ENCODE peak calls at places on chromosomes 6 and 20, in four cellular contexts. S is PC-3, W is OCI-LY7, P is neural progenitor cell. U is an unnamed sample.

GRCh38 chr6:5671162-5671561 is 335.6 kb downstream of the NRN1 start:
- DNase-seq in S (no peak), W (no peak), P (no peak), U (no peak)

GRCh38 chr6:12903246-12903645 is 186.7 kb downstream of the PHACTR1 start:
- DNase-seq in S (no peak), W (no peak), P (no peak), U (no peak)

GRCh38 chr6:170369439-170369838 is 62.9 kb downstream of the FAM120B start:
- DNase-seq in S (no peak), W (no peak), P (no peak), U (no peak)

GRCh38 chr20:43910564-43910963 is 4.1 kb upstream of the TOX2 start:
- DNase-seq in S (no peak), W (no peak), P (no peak), U (no peak)

GRCh38 chr20:59670786-59671492 is 66.6 kb downstream of the PHACTR3 start:
- DNase-seq in S (no peak), W (no peak), P (no peak), U (no peak)

GRCh38 chr6:109282732-109283131 is 99.5 kb downstream of the CD164 start:
- DNase-seq in S (no peak), W (no peak), P (no peak), U (no peak)

GRCh38 chr20:33130553-33130952 is 37.4 kb upstream of the BPIFA2 start:
- DNase-seq in S (peak), W (no peak), P (no peak), U (no peak)

GRCh38 chr6:104580452-104580851 is 279.3 kb downstream of the HACE1 start:
- DNase-seq in S (no peak), W (no peak), P (no peak), U (no peak)

GRCh38 chr6:25959890-25960531 is 2.6 kb upstream of the TRIM38 start:
- DNase-seq in S (no peak), W (peak), P (no peak), U (no peak)

GRCh38 chr6:117169781-117170281 is 95.5 kb upstream of the VGLL2 start:
- DNase-seq in S (peak), W (no peak), P (no peak), U (no peak)

GRCh38 chr6:52152692-52153091 is 33.5 kb upstream of the IL17A start:
- DNase-seq in S (no peak), W (no peak), P (peak), U (peak)

GRCh38 chr6:14919038-14919437 is 326.8 kb upstream of the JARID2 start:
- DNase-seq in S (no peak), W (no peak), P (no peak), U (no peak)

GRCh38 chr20:36975085-36975829 is 23.7 kb upstream of the SAMHD1 start:
- DNase-seq in S (no peak), W (peak), P (no peak), U (no peak)

GRCh38 chr6:20291764-20292227 is 79.5 kb upstream of the MBOAT1 start:
- DNase-seq in S (peak), W (peak), P (peak), U (peak)

GRCh38 chr6:28758818-28759235 is 165.0 kb downstream of the TRIM27 start:
- DNase-seq in S (no peak), W (no peak), P (no peak), U (no peak)

GRCh38 chr6:98574991-98575390 is 259.4 kb upstream of the POU3F2 start:
- DNase-seq in S (no peak), W (no peak), P (no peak), U (peak)

GRCh38 chr6:154751020-154751800 is 18.0 kb downstream of the SCAF8 start:
- DNase-seq in S (no peak), W (no peak), P (no peak), U (no peak)

GRCh38 chr6:80174931-80175572 is 68.6 kb downstream of the BCKDHB start:
- DNase-seq in S (peak), W (no peak), P (no peak), U (no peak)

GRCh38 chr20:10639762-10640556 is 33.8 kb downstream of the JAG1 start:
- DNase-seq in S (no peak), W (no peak), P (peak), U (no peak)

GRCh38 chr20:4038676-4039075 is 23.3 kb upstream of the RNF24 start:
- DNase-seq in S (no peak), W (no peak), P (no peak), U (no peak)

GRCh38 chr6:135310291-135310690 is 129.2 kb downstream of the MYB start:
- DNase-seq in S (no peak), W (peak), P (no peak), U (no peak)

GRCh38 chr6:45109551-45109950 is 218.6 kb upstream of the RUNX2 start:
- DNase-seq in S (no peak), W (no peak), P (no peak), U (no peak)

GRCh38 chr6:56570434-56571359 is 72.0 kb downstream of the DST start:
- DNase-seq in S (peak), W (peak), P (no peak), U (peak)

GRCh38 chr6:56571605-56572004 is 71.1 kb downstream of the DST start:
- DNase-seq in S (no peak), W (no peak), P (no peak), U (no peak)

GRCh38 chr6:56573624-56574023 is 69.1 kb downstream of the DST start:
- DNase-seq in S (no peak), W (no peak), P (no peak), U (no peak)

GRCh38 chr6:56574292-56574691 is 68.4 kb downstream of the DST start:
- DNase-seq in S (no peak), W (no peak), P (no peak), U (no peak)

DNA sequence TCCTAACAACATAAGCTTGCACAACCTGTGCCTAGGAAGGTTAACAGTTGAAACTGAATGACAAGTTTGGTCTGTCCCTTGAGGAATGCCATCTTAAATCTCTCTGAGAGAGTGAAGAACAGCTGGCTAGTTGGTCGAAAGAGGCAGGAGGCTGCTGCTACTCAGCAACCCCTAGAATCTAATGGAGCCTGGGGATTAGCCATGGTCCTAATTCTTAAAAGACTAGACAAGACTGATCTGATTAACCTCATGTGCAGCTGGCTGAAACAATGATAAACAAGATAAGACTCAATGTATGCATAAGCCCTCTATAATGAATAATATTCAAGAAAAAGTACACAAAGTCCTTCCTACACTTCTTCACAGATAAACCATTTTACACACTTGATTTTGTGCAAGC is 69.5 kb downstream of the DST start:
- DNase-seq in S (no peak), W (no peak), P (peak), U (no peak)
- TF ChIP-seq EZH2phosphoT487 in S (no peak), W (no peak), P (no peak), U (no peak)

DNA sequence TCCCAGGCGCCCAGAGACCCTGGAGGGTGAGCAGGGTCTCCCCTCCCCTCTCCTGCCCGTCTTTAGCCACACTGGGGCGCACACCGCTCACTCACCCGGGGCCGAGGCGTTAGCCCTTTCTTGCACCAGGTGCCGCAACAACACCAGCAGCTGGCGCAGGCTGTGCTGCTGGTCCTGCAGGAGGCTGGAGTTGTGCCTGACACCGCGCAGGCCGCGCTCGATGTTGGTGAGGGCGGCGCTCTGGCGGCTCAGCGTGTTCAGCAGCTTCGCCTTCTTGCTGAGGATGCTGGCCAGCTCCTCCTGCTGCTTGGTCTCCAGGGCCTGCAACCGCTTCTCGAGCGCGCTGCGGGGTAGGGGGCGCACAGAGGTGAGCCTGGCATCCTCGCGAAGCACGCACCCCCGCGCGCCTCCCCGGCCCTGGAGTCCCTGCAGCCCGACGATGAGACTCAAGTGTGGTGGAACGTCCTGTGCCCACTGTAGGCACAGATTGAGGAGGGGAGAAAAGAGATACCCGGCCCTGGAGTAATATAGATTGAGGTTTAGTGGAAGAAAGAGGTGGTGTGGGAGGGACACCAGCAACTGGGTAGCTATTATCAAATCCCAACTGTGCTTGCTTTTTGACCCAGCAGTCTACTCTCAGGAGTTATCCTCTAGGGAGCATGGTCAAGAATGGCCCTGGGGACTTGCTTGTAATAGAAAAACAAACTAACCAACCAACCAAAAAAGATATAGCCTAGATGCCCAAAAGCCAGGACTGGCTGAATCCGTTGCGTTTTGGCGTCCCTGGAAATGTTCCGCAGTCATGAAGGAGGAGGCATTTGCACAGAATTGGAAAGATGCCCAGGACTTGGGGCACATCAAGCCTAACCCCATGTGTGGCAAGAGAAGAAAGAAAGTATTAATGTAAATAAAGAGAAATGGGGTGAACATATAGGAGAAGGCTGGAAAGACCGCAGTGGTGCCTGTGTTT is 30.9 kb downstream of the ANGPT4 start:
- DNase-seq in S (peak), W (no peak), P (peak), U (peak)
- TF ChIP-seq CTCF in S (peak), W (no peak), P (peak), U (peak)

DNA sequence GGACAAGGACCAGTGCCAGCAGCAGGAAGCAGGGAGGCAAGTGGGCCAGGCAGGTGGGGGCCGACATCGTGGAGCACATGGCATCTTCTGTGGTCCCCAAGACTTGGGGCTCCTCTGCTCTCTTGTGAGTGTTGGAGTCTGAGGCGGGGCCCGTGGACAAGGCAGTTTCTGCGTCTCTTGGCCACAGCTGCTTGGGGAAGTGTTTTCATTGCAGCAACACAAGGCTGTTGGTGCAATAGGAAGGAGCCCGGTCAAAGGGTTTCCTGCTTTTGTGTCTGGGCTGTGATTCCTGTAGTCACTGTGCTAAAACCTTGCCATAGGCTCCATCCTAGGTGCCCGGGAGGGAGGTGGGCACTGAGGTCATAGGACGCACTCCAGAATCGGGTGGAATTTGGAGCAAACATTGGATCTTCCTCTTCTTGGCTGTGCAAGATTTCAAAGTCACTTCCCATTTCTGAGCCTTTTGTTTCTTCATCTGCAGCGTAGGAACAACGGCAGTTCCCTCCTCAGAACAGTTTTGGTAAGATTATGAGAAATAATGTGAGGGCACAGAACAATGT is at the start of gene SIRPB2:
- DNase-seq in S (no peak), W (no peak), P (no peak), U (no peak)
- TF ChIP-seq EZH2phosphoT487 in S (no peak), W (no peak), P (no peak), U (no peak)

DNA sequence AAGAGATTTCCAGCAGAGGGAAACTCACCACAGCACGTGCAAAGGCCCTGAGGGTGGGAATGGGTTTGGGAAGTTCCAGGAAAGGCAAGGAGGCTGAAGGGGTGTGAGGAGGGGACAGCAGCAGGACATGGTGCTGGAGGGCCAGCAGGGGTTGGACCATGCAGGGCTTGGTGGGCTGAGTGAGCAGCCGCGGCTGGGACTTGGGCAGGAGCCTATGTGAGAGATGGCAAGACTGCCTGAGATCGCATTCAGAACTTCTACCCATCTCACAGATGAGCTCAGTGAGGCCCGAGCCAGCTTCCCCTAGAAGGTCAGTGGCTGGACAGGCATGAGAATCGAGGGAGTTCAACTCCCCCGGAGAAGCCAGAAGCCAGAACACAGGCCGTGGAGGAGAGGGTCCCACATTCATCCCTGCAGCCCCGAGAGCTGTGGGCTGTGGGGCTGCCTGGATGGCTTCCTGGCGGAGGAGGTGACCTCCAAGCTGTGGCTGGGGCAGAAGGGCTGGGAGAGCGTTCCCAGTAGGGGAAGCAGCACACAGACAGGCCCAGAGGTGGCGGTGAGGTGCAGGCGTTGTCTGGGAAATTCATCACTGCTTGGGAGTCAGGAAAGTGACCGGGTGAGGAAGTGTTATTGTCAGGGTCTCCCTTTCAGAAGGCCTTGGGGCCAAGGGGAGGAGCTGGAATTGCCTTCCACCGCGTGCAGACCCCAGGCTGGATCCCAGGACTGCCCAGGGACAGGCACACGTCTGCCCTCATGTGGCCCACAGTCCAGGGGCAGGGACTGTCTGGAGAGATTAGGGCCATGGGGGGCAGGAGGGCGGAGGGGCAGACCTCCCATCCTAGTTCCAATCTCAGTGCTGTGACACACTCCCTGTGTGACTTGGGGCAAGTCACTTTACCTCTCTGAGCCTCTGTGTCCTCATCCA is 103.8 kb downstream of the CEBPB start:
- DNase-seq in S (no peak), W (no peak), P (no peak), U (no peak)
- TF ChIP-seq CTCF in S (peak), W (no peak), P (no peak), U (no peak)

GRCh38 chr6:158660331-158660730 is 10.5 kb downstream of the SYTL3 start:
- DNase-seq in S (peak), W (peak), P (peak), U (peak)
- TF ChIP-seq EZH2phosphoT487 in S (no peak), W (no peak), P (no peak), U (no peak)

DNA sequence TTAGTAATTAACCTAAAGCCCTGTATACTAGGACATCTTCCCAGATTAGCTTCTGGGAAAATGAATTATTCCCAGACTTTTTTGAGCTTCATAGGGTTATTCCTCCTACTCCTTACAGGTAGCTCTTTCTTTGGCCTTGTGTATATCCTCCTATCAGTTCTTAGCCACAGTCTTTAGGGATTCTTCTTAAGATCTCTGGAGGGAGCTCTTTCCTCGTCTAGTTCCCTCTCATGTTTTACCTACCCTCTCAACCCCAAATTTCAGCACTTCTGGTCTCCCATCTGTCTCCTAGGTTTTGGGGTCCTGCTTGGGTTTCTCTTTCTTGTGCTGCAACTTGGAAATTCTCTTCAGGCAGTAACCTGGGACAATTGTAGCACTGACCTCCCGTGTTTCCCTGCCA is 46.4 kb upstream of the SLC35B3 start:
- DNase-seq in S (peak), W (no peak), P (peak), U (no peak)
- TF ChIP-seq CTCF in S (peak), W (no peak), P (peak), U (no peak)

GRCh38 chr20:29497261-29497671 is 1760.2 kb upstream of the DEFB115 start:
- DNase-seq in S (peak), W (no peak), P (no peak), U (no peak)
- TF ChIP-seq EZH2phosphoT487 in S (no peak), W (no peak), P (no peak), U (no peak)

GRCh38 chr6:90385914-90386313 is 89.3 kb upstream of the BACH2 start:
- DNase-seq in S (no peak), W (peak), P (no peak), U (no peak)
- TF ChIP-seq CTCF in S (no peak), W (peak), P (no peak), U (no peak)

GRCh38 chr20:49913399-49914047 is 1.8 kb downstream of the SPATA2 start:
- DNase-seq in S (no peak), W (no peak), P (no peak), U (no peak)
- TF ChIP-seq EZH2phosphoT487 in S (no peak), W (no peak), P (no peak), U (no peak)

DNA sequence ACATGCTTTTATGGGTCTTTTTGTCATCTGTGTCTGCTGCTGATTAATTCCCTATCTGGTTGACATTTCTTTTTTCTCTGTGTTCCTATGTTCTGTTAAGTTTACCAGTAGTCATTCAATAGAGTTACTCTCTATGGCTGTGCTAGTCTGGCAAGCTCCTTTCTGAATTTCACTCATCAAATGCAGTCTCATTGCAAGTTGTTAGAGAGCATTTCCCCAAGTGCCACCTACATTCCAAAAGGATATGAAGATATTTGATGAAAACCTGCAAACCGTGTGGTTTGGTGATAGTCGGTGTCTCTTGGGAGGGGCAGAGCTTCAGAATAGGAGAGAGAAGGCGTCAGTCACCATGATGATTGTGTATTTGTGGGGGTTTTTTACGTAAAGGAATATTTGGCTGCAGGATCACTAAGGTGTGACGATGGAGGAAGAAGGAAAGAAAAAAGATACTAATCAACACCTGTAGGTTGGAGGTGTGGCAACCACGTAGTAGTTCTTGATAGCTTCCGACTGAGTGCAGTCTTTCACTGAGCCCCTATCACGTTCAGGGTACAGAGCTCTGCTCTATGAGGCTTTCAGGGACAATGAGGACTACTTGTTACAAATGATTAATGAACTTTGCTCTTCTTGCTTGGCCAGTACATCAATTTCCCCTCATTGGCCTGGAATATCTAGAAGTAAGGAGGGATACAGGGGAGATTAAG is 73.1 kb upstream of the TNFAIP3 start:
- DNase-seq in S (no peak), W (no peak), P (no peak), U (no peak)
- TF ChIP-seq CTCF in S (no peak), W (no peak), P (no peak), U (no peak)